ENCODE peak calls at places on chromosome 19, in seven cellular contexts. L, S, Z, A, I, M and J are unnamed samples.

GRCh38 chr19:12680034-12680433 is 1.6 kb downstream of the DHPS start:
- DNase-seq in I (no peak), L (no peak), M (peak; percentile 75), S (no peak), A (no peak), Z (no peak), J (no peak)

GRCh38 chr19:16266586-16266942 is 58.1 kb upstream of the KLF2 start:
- DNase-seq in Z (no peak), S (no peak), L (no peak), A (no peak), I (no peak), M (no peak), J (no peak)

GRCh38 chr19:54418030-54418929 is 3.0 kb downstream of the TTYH1 start:
- DNase-seq in Z (no peak), I (no peak), A (no peak), M (peak; percentile 77), S (peak; percentile 42), L (peak; percentile 43), J (no peak)

GRCh38 chr19:2813235-2814160 is 6.2 kb upstream of the ZNF554 start:
- DNase-seq in S (no peak), M (no peak), A (no peak), Z (no peak), I (no peak), L (no peak), J (no peak)

GRCh38 chr19:10861118-10861651 is 10.2 kb upstream of the CARM1 start:
- DNase-seq in M (no peak), L (peak; percentile 83), I (no peak), Z (no peak), S (peak; percentile 51), A (no peak), J (no peak)

GRCh38 chr19:33430674-33431277 is 57.3 kb downstream of the CEBPG start:
- DNase-seq in L (peak; percentile 79), S (peak; percentile 80), I (peak; percentile 37), M (peak; percentile 86), Z (peak; percentile 60), A (no peak), J (peak; percentile 59)

GRCh38 chr19:33630880-33631627 is 9.3 kb downstream of the CHST8 start:
- DNase-seq in Z (no peak), S (no peak), L (no peak), I (no peak), A (no peak), M (no peak), J (no peak)

GRCh38 chr19:29635963-29636362 is 29.3 kb upstream of the PLEKHF1 start:
- DNase-seq in M (peak; percentile 33), Z (no peak), S (no peak), A (no peak), I (no peak), L (no peak), J (no peak)

GRCh38 chr19:55516878-55517620 is 19.9 kb downstream of the SBK2 start:
- DNase-seq in I (peak; percentile 90), Z (peak; percentile 94), L (peak; percentile 95), M (peak; percentile 96), A (peak; percentile 66), S (peak; percentile 97), J (peak; percentile 94)

GRCh38 chr19:38838208-38838985 is 6.8 kb upstream of the ECH1 start:
- DNase-seq in S (peak; percentile 62), Z (peak; percentile 2), A (no peak), M (peak; percentile 60), I (no peak), L (no peak), J (no peak)

GRCh38 chr19:30666301-30666803 is 294.2 kb downstream of the ZNF536 start:
- DNase-seq in Z (peak; percentile 54), L (peak; percentile 82), S (peak; percentile 48), M (peak; percentile 74), I (peak; percentile 38), A (no peak), J (no peak)

GRCh38 chr19:42129399-42130253 is 2.6 kb downstream of the POU2F2 start:
- DNase-seq in S (no peak), I (no peak), L (no peak), A (peak; percentile 93), Z (peak; percentile 25), M (peak; percentile 94), J (no peak)

GRCh38 chr19:42124386-42124901 is 7.8 kb downstream of the POU2F2 start:
- DNase-seq in I (no peak), L (no peak), S (no peak), Z (no peak), A (no peak), M (no peak), J (no peak)

GRCh38 chr19:42125536-42125935 is 6.7 kb downstream of the POU2F2 start:
- DNase-seq in M (no peak), L (peak; percentile 36), Z (no peak), S (no peak), A (no peak), I (no peak), J (no peak)

GRCh38 chr19:42123765-42124164 is 8.5 kb downstream of the POU2F2 start:
- DNase-seq in A (no peak), Z (no peak), I (no peak), S (no peak), L (no peak), M (no peak), J (no peak)

GRCh38 chr19:42126565-42126964 is 5.7 kb downstream of the POU2F2 start:
- DNase-seq in Z (no peak), L (no peak), S (no peak), M (no peak), I (no peak), A (peak; percentile 42), J (no peak)
- H3K4me1 ChIP-seq in Z (no peaks in the 10 kb centered on the region), L (peaks cover 5% of the 10 kb centered on the region), S (peaks cover 9% of the 10 kb centered on the region), M (peaks cover 81% of the 10 kb centered on the region), I (no peaks in the 10 kb centered on the region), A (peaks cover 72% of the 10 kb centered on the region), J (no peaks in the 10 kb centered on the region)

DNA sequence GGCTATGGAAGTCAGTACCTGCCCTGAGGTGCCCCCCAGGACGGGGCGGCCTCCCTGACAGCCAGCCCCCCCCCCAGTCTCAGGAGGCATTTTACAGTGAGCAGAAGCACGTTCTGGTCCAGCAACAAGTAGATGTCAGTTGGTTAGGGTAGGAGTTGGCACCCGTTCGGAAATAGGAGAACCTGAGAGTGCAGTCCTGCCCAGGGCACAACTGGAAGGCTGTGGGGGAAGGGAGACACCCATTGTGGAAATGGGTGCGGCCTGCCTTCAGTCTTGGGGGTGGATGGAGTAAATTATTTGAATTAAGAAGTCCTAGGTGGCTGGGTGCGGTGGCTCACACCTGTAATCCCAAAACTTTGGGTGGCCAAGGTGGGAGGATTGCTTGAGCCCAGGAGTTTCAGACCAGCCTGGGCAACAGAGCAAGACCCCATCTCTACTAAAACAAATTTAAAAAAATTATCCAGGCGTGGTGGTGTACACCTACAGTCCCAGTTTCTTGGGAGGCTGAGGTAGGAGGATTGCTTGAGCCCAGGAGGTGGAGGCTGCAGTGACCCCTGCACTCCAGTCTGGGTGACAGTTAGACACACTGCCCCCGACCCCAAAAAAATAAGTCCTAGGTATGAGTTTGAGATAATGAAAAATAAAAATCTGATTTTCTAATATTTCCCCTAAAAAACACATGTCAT is 1.2 kb downstream of the CIRBP start:
- DNase-seq in L (peak; percentile 17), S (no peak), I (peak; percentile 62), Z (no peak), M (peak; percentile 80), A (no peak), J (no peak)
- H3K4me1 ChIP-seq in L (peaks cover 41% of the 10 kb centered on the region), S (peaks cover 62% of the 10 kb centered on the region), I (peaks cover 67% of the 10 kb centered on the region), Z (peaks cover 17% of the 10 kb centered on the region), M (peaks cover 94% of the 10 kb centered on the region), A (peaks cover 41% of the 10 kb centered on the region), J (peaks cover 62% of the 10 kb centered on the region)

DNA sequence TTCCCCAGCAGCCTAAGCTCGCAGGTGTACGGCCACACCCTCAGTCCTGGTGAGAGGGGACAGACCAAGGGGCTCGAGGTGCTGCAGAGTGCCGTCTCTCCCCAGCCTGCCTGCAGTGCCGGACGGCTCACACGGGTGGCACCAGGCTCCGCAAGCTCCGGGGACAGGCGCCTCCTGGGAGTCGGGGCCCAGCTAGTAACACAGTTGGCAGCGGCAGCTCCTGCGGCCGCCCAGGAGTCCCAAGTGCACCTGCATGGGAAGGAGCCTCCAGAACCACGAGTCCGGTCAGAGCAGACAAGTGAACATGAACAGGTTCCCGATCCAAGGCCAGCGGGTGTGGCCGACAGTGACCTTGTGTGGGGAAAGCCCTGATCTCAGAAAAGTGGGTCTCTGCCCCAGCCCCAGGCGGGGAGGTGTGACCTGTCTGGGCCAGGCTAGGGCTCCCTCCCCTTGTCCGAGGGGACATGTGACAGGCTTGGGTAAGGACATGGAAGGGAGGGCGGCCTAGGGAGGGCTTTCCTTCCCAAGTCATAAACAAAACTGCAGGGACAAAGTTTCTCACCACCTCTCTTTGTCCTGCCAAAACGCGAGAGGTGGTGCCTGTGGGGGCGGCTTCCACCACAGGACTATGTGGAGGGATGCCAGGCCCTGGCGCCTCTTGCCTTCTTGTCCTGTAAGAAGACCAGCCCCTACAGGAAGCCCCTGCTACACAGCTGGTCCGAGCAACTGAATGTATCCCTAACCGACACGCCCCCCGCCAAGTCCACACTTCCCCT is 46.5 kb downstream of the MLLT1 start:
- DNase-seq in M (peak; percentile 81), I (peak; percentile 63), Z (peak; percentile 81), S (no peak), A (no peak), L (no peak), J (peak; percentile 78)
- H3K4me1 ChIP-seq in M (peaks cover 23% of the 10 kb centered on the region), I (peaks cover 30% of the 10 kb centered on the region), Z (peaks cover 33% of the 10 kb centered on the region), S (no peaks in the 10 kb centered on the region), A (no peaks in the 10 kb centered on the region), L (no peaks in the 10 kb centered on the region), J (no peaks in the 10 kb centered on the region)

GRCh38 chr19:6448045-6448444 is 11.5 kb downstream of the SLC25A23 start:
- DNase-seq in L (no peak), S (no peak), Z (no peak), I (no peak), M (no peak), A (no peak), J (no peak)
- H3K4me1 ChIP-seq in L (no peaks in the 10 kb centered on the region), S (no peaks in the 10 kb centered on the region), Z (no peaks in the 10 kb centered on the region), I (no peaks in the 10 kb centered on the region), M (no peaks in the 10 kb centered on the region), A (no peaks in the 10 kb centered on the region), J (no peaks in the 10 kb centered on the region)